ENCODE peak calls at places on chromosomes 11 and 22, in four cellular contexts. One of them, this sample, is unnamed.

GRCh38 chr11:133753150-133753549 is 92.2 kb downstream of the SPATA19 start:
- DNase-seq in GM12878: no peak
- DNase-seq in H1: no peak
- DNase-seq in HepG2: no peak
- DNase-seq in this sample: no peak

GRCh38 chr11:35478411-35479139 is 46.8 kb downstream of the PAMR1 start:
- DNase-seq in H1: no peak
- DNase-seq in GM12878: no peak
- DNase-seq in HepG2: no peak
- DNase-seq in this sample: no peak

GRCh38 chr11:67261942-67262681 is 4.2 kb upstream of the GRK2 start:
- DNase-seq in GM12878: no peak
- DNase-seq in H1: no peak
- DNase-seq in HepG2: no peak
- DNase-seq in this sample: no peak

GRCh38 chr11:106286881-106287504 is 209.5 kb downstream of the AASDHPPT start:
- DNase-seq in H1: no peak
- DNase-seq in HepG2: no peak
- DNase-seq in GM12878: no peak
- DNase-seq in this sample: no peak

GRCh38 chr11:101974255-101974654 is 57.9 kb upstream of the ANGPTL5 start:
- DNase-seq in H1: no peak
- DNase-seq in GM12878: no peak
- DNase-seq in HepG2: peak; percentile 54
- DNase-seq in this sample: no peak

GRCh38 chr11:58829736-58830135 is 14.8 kb downstream of the GLYATL2 start:
- DNase-seq in GM12878: no peak
- DNase-seq in H1: no peak
- DNase-seq in HepG2: no peak
- DNase-seq in this sample: no peak

GRCh38 chr22:20577549-20577975 is 70.2 kb downstream of the MED15 start:
- DNase-seq in HepG2: no peak
- DNase-seq in H1: no peak
- DNase-seq in GM12878: no peak
- DNase-seq in this sample: no peak

GRCh38 chr11:34411786-34412185 is 26.9 kb upstream of the CAT start:
- DNase-seq in H1: no peak
- DNase-seq in GM12878: no peak
- DNase-seq in HepG2: no peak
- DNase-seq in this sample: no peak

GRCh38 chr11:78189851-78190250 is 1.1 kb downstream of the USP35 start:
- DNase-seq in HepG2: no peak
- DNase-seq in GM12878: no peak
- DNase-seq in H1: no peak
- DNase-seq in this sample: no peak

GRCh38 chr11:72786305-72787261 is 7.3 kb downstream of the STARD10 start:
- DNase-seq in GM12878: no peak
- DNase-seq in H1: no peak
- DNase-seq in HepG2: peak; percentile 56
- DNase-seq in this sample: no peak

GRCh38 chr11:10742460-10743208 is 8.4 kb upstream of the CTR9 start:
- DNase-seq in GM12878: no peak
- DNase-seq in HepG2: no peak
- DNase-seq in H1: no peak
- DNase-seq in this sample: no peak

GRCh38 chr22:43006753-43007152 is 8.2 kb downstream of the PACSIN2 start:
- DNase-seq in HepG2: no peak
- DNase-seq in GM12878: no peak
- DNase-seq in H1: no peak
- DNase-seq in this sample: no peak

GRCh38 chr11:35085766-35086165 is 53.2 kb upstream of the CD44 start:
- DNase-seq in H1: no peak
- DNase-seq in GM12878: no peak
- DNase-seq in HepG2: no peak
- DNase-seq in this sample: no peak

GRCh38 chr11:57647960-57648776 is 1.5 kb downstream of the YPEL4 start:
- DNase-seq in H1: no peak
- DNase-seq in HepG2: no peak
- DNase-seq in GM12878: no peak
- DNase-seq in this sample: no peak

GRCh38 chr11:70415642-70416395 is 17.5 kb downstream of the CTTN start:
- DNase-seq in H1: no peak
- DNase-seq in HepG2: no peak
- DNase-seq in GM12878: no peak
- DNase-seq in this sample: no peak

GRCh38 chr22:21857501-21857914 is 9.9 kb downstream of the MAPK1 start:
- DNase-seq in GM12878: peak; percentile 45
- DNase-seq in H1: no peak
- DNase-seq in HepG2: peak; percentile 97
- DNase-seq in this sample: no peak

GRCh38 chr11:15199693-15200092 is 85.0 kb downstream of the INSC start:
- DNase-seq in GM12878: no peak
- DNase-seq in H1: no peak
- DNase-seq in HepG2: no peak
- DNase-seq in this sample: no peak

GRCh38 chr11:83124631-83125424 is 32.1 kb upstream of the PCF11 start:
- DNase-seq in GM12878: no peak
- DNase-seq in HepG2: no peak
- DNase-seq in H1: no peak
- DNase-seq in this sample: no peak

GRCh38 chr22:50399751-50400331 is 56.7 kb downstream of the PPP6R2 start:
- DNase-seq in H1: peak; percentile 21
- DNase-seq in HepG2: peak; percentile 16
- DNase-seq in GM12878: no peak
- DNase-seq in this sample: peak; percentile 16

DNA sequence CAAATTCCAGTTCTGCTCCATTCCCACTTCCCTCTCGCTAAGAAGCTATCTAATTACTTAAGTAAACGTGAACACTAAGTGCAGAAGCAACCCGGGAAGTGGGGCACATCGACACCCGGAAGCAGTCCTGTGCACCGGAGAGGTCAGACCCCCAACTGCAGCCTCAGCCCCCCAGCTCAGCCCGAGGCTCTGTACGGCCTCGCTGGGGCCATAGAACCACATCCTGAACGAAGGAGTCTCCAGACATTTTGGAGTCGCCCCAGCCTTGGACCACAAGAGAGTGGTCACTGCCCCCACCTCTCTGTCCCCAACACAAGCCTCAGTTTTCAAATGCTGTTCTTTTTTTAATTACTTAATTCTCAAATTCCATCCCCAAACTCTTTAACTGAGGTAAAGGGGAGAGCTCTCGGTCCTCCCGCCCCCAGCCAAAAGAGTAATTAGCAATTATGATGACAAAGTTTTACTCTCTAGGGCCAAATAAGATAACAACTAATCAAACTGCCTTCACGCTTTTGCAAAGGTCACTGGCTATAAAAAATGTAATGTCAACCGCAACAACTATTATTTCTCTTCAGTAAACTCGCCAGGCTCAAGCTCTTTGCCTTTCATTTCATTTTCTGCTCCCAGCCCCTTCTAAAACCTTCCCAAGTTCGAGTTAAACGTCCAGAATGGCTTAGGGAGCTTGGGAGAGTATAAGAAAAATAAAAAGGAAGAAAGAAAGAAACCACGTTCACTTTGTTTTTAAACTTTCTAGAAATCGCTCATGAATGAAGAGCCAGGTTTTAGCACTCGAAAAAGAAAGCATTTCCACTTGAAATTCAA is 2.2 kb downstream of the PAX6 start:
- DNase-seq in H1: no peak
- DNase-seq in HepG2: no peak
- DNase-seq in GM12878: no peak
- DNase-seq in this sample: no peak
- H3K4me3 ChIP-seq in H1: peak overlapping the region; percentile 2
- H3K4me3 ChIP-seq in HepG2: no peak overlapping the region
- H3K4me3 ChIP-seq in GM12878: no peak overlapping the region
- H3K4me3 ChIP-seq in this sample: no peak overlapping the region

GRCh38 chr11:117175781-117176180 is 2.8 kb upstream of the SIDT2 start:
- DNase-seq in H1: no peak
- DNase-seq in GM12878: no peak
- DNase-seq in HepG2: no peak
- DNase-seq in this sample: no peak

GRCh38 chr11:117178210-117179034 is at the start of gene SIDT2:
- DNase-seq in GM12878: peak; percentile 75
- DNase-seq in H1: peak; percentile 86
- DNase-seq in HepG2: peak; percentile 83
- DNase-seq in this sample: peak; percentile 93

GRCh38 chr11:117179048-117179999 is 781 bp downstream of the SIDT2 start:
- DNase-seq in GM12878: peak; percentile 45
- DNase-seq in H1: no peak
- DNase-seq in HepG2: no peak
- DNase-seq in this sample: no peak

GRCh38 chr11:117176186-117176585 is 2.4 kb upstream of the SIDT2 start:
- DNase-seq in HepG2: no peak
- DNase-seq in GM12878: no peak
- DNase-seq in H1: no peak
- DNase-seq in this sample: no peak

GRCh38 chr11:117177534-117178209 is 871 bp upstream of the SIDT2 start:
- DNase-seq in HepG2: no peak
- DNase-seq in H1: no peak
- DNase-seq in GM12878: no peak
- DNase-seq in this sample: no peak
- TF ChIP-seq ZNF274 in HepG2: no peak
- TF ChIP-seq ZNF274 in H1: no peak
- TF ChIP-seq ZNF274 in GM12878: no peak
- TF ChIP-seq ZNF274 in this sample: no peak

GRCh38 chr22:44160416-44160815 is 20.3 kb upstream of the PARVG start:
- DNase-seq in HepG2: no peak
- DNase-seq in GM12878: no peak
- DNase-seq in H1: no peak
- DNase-seq in this sample: no peak
- TF ChIP-seq SUZ12 in HepG2: no peak
- TF ChIP-seq SUZ12 in GM12878: no peak
- TF ChIP-seq SUZ12 in H1: no peak
- TF ChIP-seq SUZ12 in this sample: no peak

GRCh38 chr11:96197801-96198465 is 145.1 kb downstream of the MAML2 start:
- DNase-seq in GM12878: no peak
- DNase-seq in H1: no peak
- DNase-seq in HepG2: no peak
- DNase-seq in this sample: no peak

GRCh38 chr11:96199563-96200025 is 143.4 kb downstream of the MAML2 start:
- DNase-seq in GM12878: no peak
- DNase-seq in HepG2: no peak
- DNase-seq in H1: no peak
- DNase-seq in this sample: no peak

GRCh38 chr11:96197221-96197620 is 145.8 kb downstream of the MAML2 start:
- DNase-seq in H1: no peak
- DNase-seq in HepG2: no peak
- DNase-seq in GM12878: no peak
- DNase-seq in this sample: no peak

GRCh38 chr11:96198466-96198808 is 144.6 kb downstream of the MAML2 start:
- DNase-seq in H1: no peak
- DNase-seq in GM12878: no peak
- DNase-seq in HepG2: no peak
- DNase-seq in this sample: no peak

GRCh38 chr11:96200243-96200642 is 142.8 kb downstream of the MAML2 start:
- DNase-seq in H1: no peak
- DNase-seq in HepG2: no peak
- DNase-seq in GM12878: no peak
- DNase-seq in this sample: no peak
- H3K4me3 ChIP-seq in H1: no peak overlapping the region
- H3K4me3 ChIP-seq in HepG2: no peak overlapping the region
- H3K4me3 ChIP-seq in GM12878: no peak overlapping the region
- H3K4me3 ChIP-seq in this sample: no peak overlapping the region

GRCh38 chr11:117582491-117582890 is 214.5 kb downstream of the DSCAML1 start:
- DNase-seq in HepG2: no peak
- DNase-seq in GM12878: no peak
- DNase-seq in H1: no peak
- DNase-seq in this sample: no peak

GRCh38 chr11:117583063-117583801 is 213.8 kb downstream of the DSCAML1 start:
- DNase-seq in GM12878: no peak
- DNase-seq in HepG2: no peak
- DNase-seq in H1: no peak
- DNase-seq in this sample: peak; percentile 65

GRCh38 chr11:117584056-117584830 is 212.8 kb downstream of the DSCAML1 start:
- DNase-seq in HepG2: no peak
- DNase-seq in GM12878: no peak
- DNase-seq in H1: no peak
- DNase-seq in this sample: peak; percentile 62

GRCh38 chr11:117579148-117579547 is 217.9 kb downstream of the DSCAML1 start:
- DNase-seq in H1: no peak
- DNase-seq in GM12878: no peak
- DNase-seq in HepG2: no peak
- DNase-seq in this sample: no peak

DNA sequence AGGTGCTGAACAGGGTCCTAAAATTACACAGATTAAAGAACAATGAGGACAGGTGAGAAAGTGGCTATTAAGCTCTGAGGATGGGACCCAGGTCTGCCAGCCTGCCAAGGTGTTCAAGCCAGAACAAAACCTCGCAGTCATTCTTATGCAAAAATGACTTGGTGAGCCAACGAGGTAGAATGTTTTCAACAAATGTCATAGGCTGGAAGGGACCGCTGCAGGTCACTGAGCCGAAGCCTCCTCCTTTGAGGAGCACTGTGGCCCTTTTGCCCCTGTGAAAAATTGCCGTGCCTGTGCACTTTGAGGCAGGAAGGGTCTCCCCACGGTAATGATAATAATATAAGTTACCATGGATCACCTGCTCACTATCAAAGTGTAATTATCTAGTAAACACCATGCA is 216.2 kb downstream of the DSCAML1 start:
- DNase-seq in H1: no peak
- DNase-seq in GM12878: no peak
- DNase-seq in HepG2: no peak
- DNase-seq in this sample: no peak
- TF ChIP-seq ZNF274 in H1: no peak
- TF ChIP-seq ZNF274 in GM12878: no peak
- TF ChIP-seq ZNF274 in HepG2: no peak
- TF ChIP-seq ZNF274 in this sample: no peak

DNA sequence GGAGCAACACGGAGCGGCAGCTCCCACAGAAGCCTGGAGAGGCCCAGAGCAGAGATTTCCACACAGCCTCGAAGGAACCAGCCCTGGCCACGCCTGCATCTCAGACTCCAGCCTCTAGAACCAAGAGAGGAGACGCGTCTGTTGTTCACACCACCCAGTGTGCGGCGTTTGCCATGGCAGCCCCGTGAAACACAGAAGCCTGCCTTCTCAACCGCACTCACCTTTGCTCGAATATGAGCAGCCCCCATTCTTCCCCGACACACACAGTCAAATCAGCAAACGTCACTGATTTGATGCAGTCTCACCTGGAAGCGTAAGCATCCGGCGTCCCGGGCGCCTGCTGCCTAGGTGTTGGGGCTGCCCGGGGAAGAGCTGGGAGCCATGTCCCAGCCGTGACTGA is 14.2 kb upstream of the TALDO1 start:
- DNase-seq in GM12878: no peak
- DNase-seq in H1: no peak
- DNase-seq in HepG2: no peak
- DNase-seq in this sample: no peak
- TF ChIP-seq SUZ12 in GM12878: no peak
- TF ChIP-seq SUZ12 in H1: no peak
- TF ChIP-seq SUZ12 in HepG2: no peak
- TF ChIP-seq SUZ12 in this sample: no peak